ENCODE peak calls at places on chromosomes 12 and 14, in nine cellular contexts. U is tibial nerve, P is stomach, M is ovary, A is K562, Y is esophagus muscularis mucosa, V is sigmoid colon, Q is transverse colon, Z is H1. X is an unnamed sample.

GRCh38 chr12:1020389-1020788 is 29.4 kb downstream of the ERC1 start:
- DNase-seq in A (no peak), Q (no peak), Y (no peak), V (no peak), Z (no peak), M (no peak), U (no peak), P (no peak), X (no peak)

GRCh38 chr14:105913221-105913620 is 386.8 kb downstream of the TMEM121 start:
- DNase-seq in M (no peak), Q (no peak), Z (no peak), U (no peak), Y (no peak), P (no peak), A (no peak), V (no peak), X (no peak)

GRCh38 chr12:12379831-12380730 is 23.2 kb downstream of the BORCS5 start:
- DNase-seq in U (no peak), Z (no peak), Q (no peak), Y (no peak), P (no peak), A (no peak), M (no peak), V (no peak), X (no peak)

GRCh38 chr14:77562681-77563080 is 53.8 kb downstream of the SPTLC2 start:
- DNase-seq in Y (no peak), U (no peak), M (no peak), Q (no peak), Z (no peak), A (no peak), V (no peak), P (no peak), X (no peak)

GRCh38 chr14:99725774-99726537 is 41.9 kb downstream of the CYP46A1 start:
- DNase-seq in U (no peak), Z (no peak), M (no peak), Q (no peak), V (peak), A (no peak), Y (no peak), P (no peak), X (no peak)

GRCh38 chr12:24991209-24992049 is 42.5 kb upstream of the BCAT1 start:
- DNase-seq in U (no peak), M (no peak), Z (no peak), V (no peak), Q (no peak), Y (peak), P (no peak), A (peak), X (no peak)

GRCh38 chr12:72281145-72281544 is 9.0 kb downstream of the TRHDE start:
- DNase-seq in V (no peak), Y (no peak), A (no peak), U (no peak), Q (no peak), P (no peak), M (no peak), Z (no peak), X (no peak)

GRCh38 chr12:10771132-10771733 is 31.2 kb downstream of the TAS2R7 start:
- DNase-seq in A (peak), P (no peak), Y (no peak), V (no peak), U (peak), M (no peak), Z (no peak), Q (no peak), X (no peak)

GRCh38 chr12:122031342-122032216 is 9.9 kb downstream of the BCL7A start:
- DNase-seq in A (peak), P (peak), V (no peak), Q (peak), Z (peak), Y (no peak), M (no peak), U (peak), X (no peak)

GRCh38 chr12:65306229-65306602 is 27.7 kb downstream of the MSRB3 start:
- DNase-seq in A (no peak), U (no peak), M (no peak), V (no peak), P (no peak), Z (no peak), Y (no peak), Q (no peak), X (no peak)

GRCh38 chr12:32270818-32271710 is 128.3 kb upstream of the FGD4 start:
- DNase-seq in Y (no peak), V (no peak), U (no peak), P (no peak), Q (no peak), Z (no peak), M (no peak), A (no peak), X (no peak)

GRCh38 chr14:22188346-22188745 is 400.7 kb downstream of the DAD1 start:
- DNase-seq in P (no peak), V (no peak), Q (no peak), Z (no peak), M (no peak), U (no peak), A (no peak), Y (no peak), X (no peak)

GRCh38 chr12:117408161-117408791 is 46.9 kb upstream of the NOS1 start:
- DNase-seq in U (peak), A (no peak), M (no peak), P (peak), Z (no peak), Q (peak), Y (no peak), V (no peak), X (peak)

GRCh38 chr12:92745874-92746553 is 43.2 kb downstream of the PLEKHG7 start:
- DNase-seq in Y (peak), A (no peak), P (peak), Q (peak), U (peak), V (peak), M (peak), Z (no peak), X (no peak)

GRCh38 chr14:104845834-104846441 is 19.1 kb upstream of the CEP170B start:
- DNase-seq in P (no peak), Q (no peak), M (no peak), V (no peak), Z (no peak), A (peak), U (no peak), Y (no peak), X (no peak)

GRCh38 chr12:76040461-76040860 is 8.9 kb upstream of the PHLDA1 start:
- DNase-seq in Y (no peak), M (no peak), Z (no peak), Q (no peak), P (no peak), V (no peak), A (no peak), U (no peak), X (no peak)

GRCh38 chr12:113136990-113137511 is 1.5 kb upstream of the RASAL1 start:
- DNase-seq in U (no peak), A (no peak), M (no peak), Z (no peak), P (peak), Y (no peak), V (no peak), Q (peak), X (no peak)

GRCh38 chr12:47124451-47124850 is 44.7 kb upstream of the AMIGO2 start:
- DNase-seq in Q (no peak), U (no peak), P (no peak), Z (no peak), A (no peak), V (no peak), Y (no peak), M (no peak), X (no peak)

GRCh38 chr12:2876431-2877046 is 435 bp downstream of the FOXM1 start:
- DNase-seq in P (no peak), Z (no peak), M (no peak), V (peak), U (no peak), Q (no peak), Y (no peak), A (peak), X (no peak)

GRCh38 chr12:121657305-121658008 is 12.0 kb downstream of the MORN3 start:
- DNase-seq in V (no peak), Q (no peak), Y (no peak), P (no peak), Z (no peak), M (no peak), A (no peak), U (no peak), X (no peak)

GRCh38 chr12:71014180-71014785 is 93.7 kb upstream of the PTPRR start:
- DNase-seq in Z (no peak), A (no peak), Q (no peak), Y (no peak), V (no peak), M (no peak), U (no peak), P (no peak), X (no peak)

DNA sequence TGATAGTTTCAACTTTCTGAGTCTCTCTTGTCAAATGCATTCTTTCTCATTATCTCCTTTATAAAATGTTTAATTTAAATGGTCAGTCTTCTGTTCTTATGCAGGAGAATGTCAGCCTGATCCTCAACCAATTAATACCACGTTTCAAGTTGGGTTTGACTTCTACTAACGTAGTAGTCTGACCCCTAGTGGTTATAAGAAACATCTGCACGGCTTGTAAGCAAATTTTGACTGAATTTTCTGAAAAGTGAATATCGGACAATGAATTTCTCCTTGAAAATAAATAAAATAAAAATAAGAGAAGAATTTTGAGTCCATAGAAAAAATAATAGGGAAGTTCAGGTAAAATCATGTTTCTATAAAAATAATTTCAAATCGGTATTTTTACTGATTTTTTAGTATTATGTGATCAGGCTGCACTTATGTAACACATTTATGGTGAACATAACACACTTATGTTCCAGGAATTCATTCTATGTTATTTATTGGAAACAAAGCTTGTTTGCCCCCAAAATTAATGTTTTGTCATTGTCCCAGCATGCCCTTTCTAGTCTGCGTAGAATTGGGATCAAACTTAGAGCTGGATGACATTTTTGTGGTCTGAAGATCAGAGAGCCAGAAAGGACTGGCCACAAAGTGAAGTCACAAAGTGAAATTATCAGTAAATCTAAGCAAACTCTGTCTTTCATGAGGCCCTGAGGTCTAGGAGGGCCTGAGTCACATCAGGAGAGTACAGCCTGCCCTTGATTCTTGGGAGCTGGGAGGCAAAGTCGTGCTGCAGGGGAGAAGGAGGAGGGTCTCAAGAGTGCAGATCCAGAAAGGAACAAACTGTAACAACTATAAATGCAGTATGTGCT is 101.2 kb upstream of the STXBP6 start:
- DNase-seq in Z (no peak), P (no peak), M (no peak), U (no peak), Q (no peak), A (peak), Y (no peak), V (no peak), X (no peak)
- TF ChIP-seq CTCF in Z (peak), P (peak), M (no peak), U (peak), Q (peak), A (peak), Y (peak), V (peak), X (peak)

GRCh38 chr14:100874051-100874410 is 29.5 kb downstream of the RTL1 start:
- DNase-seq in Q (no peak), Y (no peak), M (no peak), U (no peak), Z (no peak), A (no peak), V (no peak), P (no peak), X (no peak)

GRCh38 chr14:100874411-100875091 is 29.0 kb downstream of the RTL1 start:
- DNase-seq in P (no peak), Z (no peak), U (no peak), Y (no peak), A (no peak), M (no peak), V (no peak), Q (no peak), X (no peak)

GRCh38 chr14:100875861-100876590 is 27.5 kb downstream of the RTL1 start:
- DNase-seq in Y (no peak), U (no peak), M (no peak), V (no peak), Z (no peak), Q (no peak), P (no peak), A (no peak), X (no peak)

GRCh38 chr14:100873083-100873482 is 30.4 kb downstream of the RTL1 start:
- DNase-seq in M (no peak), Y (no peak), Q (no peak), U (no peak), A (peak), V (peak), Z (no peak), P (no peak), X (no peak)

DNA sequence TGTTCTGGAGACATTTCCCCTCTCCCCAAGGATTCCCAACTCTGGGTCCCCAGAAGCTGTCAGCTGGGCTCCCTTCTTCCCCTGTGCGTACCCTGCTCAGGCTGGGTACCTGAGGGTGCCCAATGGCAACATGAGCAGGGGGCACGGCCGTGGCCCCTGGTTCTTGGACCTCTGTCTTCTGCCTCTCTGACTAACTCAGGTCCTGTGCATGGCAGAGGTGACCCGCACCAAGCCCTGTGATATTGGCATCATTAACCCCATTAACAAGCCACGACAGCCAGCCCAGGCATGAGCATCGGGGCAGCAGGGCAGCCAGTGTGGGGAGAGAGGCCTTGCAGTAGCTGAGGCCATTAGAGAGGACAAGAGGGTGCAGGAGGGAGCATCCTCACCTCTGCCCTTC is 28.4 kb downstream of the RTL1 start:
- DNase-seq in V (no peak), P (no peak), Z (no peak), U (no peak), A (no peak), Y (no peak), Q (no peak), M (no peak), X (no peak)
- H3K27ac ChIP-seq in V (no peak), P (no peak), Z (no peak), U (no peak), A (no peak), Y (no peak), Q (no peak), M (no peak), X (no peak)

GRCh38 chr12:107308310-107308709 is 215.0 kb upstream of the CRY1 start:
- DNase-seq in U (no peak), Y (no peak), Q (no peak), M (no peak), P (no peak), A (no peak), Z (no peak), V (no peak), X (no peak)

GRCh38 chr12:107309020-107309419 is 215.7 kb upstream of the CRY1 start:
- DNase-seq in Y (no peak), U (no peak), V (no peak), Z (no peak), M (no peak), P (no peak), Q (no peak), A (no peak), X (no peak)

GRCh38 chr12:107310621-107311020 is 217.3 kb upstream of the CRY1 start:
- DNase-seq in A (no peak), Y (no peak), P (no peak), M (no peak), Z (no peak), Q (no peak), U (no peak), V (no peak), X (no peak)

GRCh38 chr12:107306141-107306670 is 212.9 kb upstream of the CRY1 start:
- DNase-seq in Z (no peak), M (no peak), Q (no peak), U (no peak), Y (no peak), A (no peak), V (no peak), P (no peak), X (no peak)

GRCh38 chr12:107311682-107312081 is 218.3 kb upstream of the CRY1 start:
- DNase-seq in Z (no peak), Y (no peak), A (no peak), Q (no peak), V (no peak), P (no peak), U (no peak), M (no peak), X (no peak)
- TF ChIP-seq EP300 in Z (no peak), Y (no peak), A (no peak), Q (no peak), V (no peak), P (no peak), U (no peak), M (no peak), X (no peak)

GRCh38 chr14:24238527-24239037 is 3.8 kb downstream of the TINF2 start:
- DNase-seq in Z (no peak), Y (no peak), U (no peak), M (no peak), A (no peak), P (no peak), Q (no peak), V (no peak), X (no peak)

GRCh38 chr14:24240110-24240918 is 2.1 kb downstream of the TINF2 start:
- DNase-seq in A (no peak), M (no peak), Z (no peak), Q (no peak), V (no peak), U (no peak), P (no peak), Y (no peak), X (no peak)

GRCh38 chr14:24243336-24243836 is 963 bp upstream of the TINF2 start:
- DNase-seq in U (no peak), Y (no peak), A (no peak), Q (no peak), V (peak), Z (no peak), P (no peak), M (no peak), X (peak)

GRCh38 chr14:24238123-24238522 is 4.3 kb downstream of the TINF2 start:
- DNase-seq in A (no peak), U (no peak), M (no peak), Y (no peak), Z (no peak), P (no peak), V (no peak), Q (no peak), X (no peak)

GRCh38 chr14:24241829-24242443 is 487 bp downstream of the TINF2 start:
- DNase-seq in Z (peak), V (peak), Q (peak), Y (peak), P (peak), A (peak), U (peak), M (peak), X (peak)
- TF ChIP-seq CTCF in Z (peak), V (peak), Q (peak), Y (peak), P (peak), A (peak), U (peak), M (peak), X (peak)

DNA sequence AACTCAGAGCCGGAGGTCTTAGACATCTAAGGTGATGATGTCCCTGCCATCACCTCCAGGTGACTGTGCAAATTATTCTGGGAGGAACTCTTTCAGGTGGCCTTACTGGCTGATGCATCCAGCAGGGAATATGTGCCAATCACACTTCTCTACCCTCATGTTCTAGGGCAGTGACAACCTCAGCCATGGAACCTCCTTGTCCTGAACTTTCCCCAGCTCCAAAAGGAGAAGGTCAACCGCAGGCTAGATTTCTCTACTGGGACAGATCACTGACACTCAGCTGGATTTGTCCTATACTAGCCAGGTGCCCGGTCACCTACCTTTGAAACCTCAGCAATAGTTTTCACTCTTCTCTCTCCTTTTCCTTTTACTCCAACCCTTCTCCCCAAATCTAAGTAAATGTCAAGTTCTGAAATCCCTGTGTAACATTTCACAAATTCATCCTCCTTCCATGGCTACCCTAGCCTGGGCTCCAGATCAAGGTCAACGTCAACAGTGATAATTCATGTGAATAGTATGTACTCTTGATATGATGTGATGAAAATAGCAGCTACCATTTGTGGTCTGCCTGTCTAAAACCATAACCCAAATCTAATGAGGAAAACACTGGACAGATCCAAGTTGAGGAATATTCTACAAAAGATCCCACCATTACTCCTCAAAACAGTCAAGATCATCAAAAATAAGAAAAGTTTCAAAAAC is 115.0 kb upstream of the EGLN3 start:
- DNase-seq in V (no peak), Y (peak), A (no peak), Z (no peak), P (no peak), Q (no peak), M (no peak), U (no peak), X (no peak)
- H3K27ac ChIP-seq in V (no peak), Y (no peak), A (no peak), Z (no peak), P (no peak), Q (no peak), M (no peak), U (no peak), X (no peak)

DNA sequence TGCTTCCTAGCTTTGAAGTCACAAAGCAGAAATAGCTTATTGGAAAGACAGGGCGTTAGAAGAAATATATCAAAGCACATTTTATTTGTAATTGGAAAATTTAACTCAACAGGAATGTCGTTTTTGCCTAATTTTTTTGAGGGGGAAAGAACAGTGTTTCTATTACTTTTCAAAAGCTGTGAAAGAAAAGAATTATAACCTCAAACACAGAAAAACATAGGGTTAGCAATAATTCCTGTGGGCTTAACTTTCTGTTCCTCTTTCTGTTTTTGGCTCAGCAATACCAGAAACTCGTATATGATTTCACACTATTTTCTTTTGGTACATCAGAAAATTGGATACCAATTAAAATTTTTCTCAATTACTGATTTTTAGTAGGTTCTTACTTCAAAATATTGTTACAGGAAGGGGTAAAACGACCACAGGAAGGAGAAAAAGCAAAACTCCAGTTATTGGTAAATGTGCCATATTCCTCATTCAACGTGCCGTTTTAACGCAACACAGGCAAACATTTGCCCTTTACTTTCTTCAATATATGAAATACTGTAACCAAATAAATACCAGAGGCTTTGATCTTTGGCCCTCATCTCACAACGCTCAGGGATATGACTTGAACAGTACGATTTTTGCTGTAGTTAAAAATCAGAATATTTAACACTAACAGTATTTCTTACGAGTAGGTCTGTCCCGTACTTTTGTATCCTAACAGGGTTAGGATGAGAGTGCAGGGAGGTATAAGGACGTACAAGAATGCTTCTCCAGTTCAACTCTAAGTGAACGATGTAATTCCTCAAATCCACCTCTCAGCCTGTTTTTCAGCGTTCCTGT is 1.3 kb upstream of the RNU6-7 start:
- DNase-seq in V (no peak), A (no peak), Q (no peak), U (no peak), Z (no peak), Y (no peak), M (no peak), P (no peak), X (no peak)
- TF ChIP-seq EP300 in V (no peak), A (no peak), Q (no peak), U (no peak), Z (no peak), Y (no peak), M (no peak), P (no peak), X (no peak)

GRCh38 chr12:19574606-19575005 is 135.3 kb downstream of the AEBP2 start:
- DNase-seq in M (no peak), V (no peak), Y (no peak), Z (no peak), A (no peak), Q (no peak), U (no peak), P (no peak), X (no peak)
- TF ChIP-seq CTCF in M (no peak), V (no peak), Y (no peak), Z (no peak), A (peak), Q (no peak), U (no peak), P (no peak), X (no peak)

X was measured in upper lobe of left lung.